ENCODE peak calls at places on chromosomes 11 and 22, in eight cellular contexts. One of them, this sample, is unnamed.

GRCh38 chr11:132911186-132911585 is 621.1 kb downstream of the OPCML start:
- DNase-seq in upper lobe of left lung: no peak
- DNase-seq in IMR-90: peak
- DNase-seq in heart left ventricle: no peak
- DNase-seq in gastrocnemius medialis: no peak
- DNase-seq in HCT116: no peak
- DNase-seq in ovary: no peak
- DNase-seq in adrenal gland: peak
- DNase-seq in this sample: no peak

GRCh38 chr22:42500164-42500835 is 19.3 kb downstream of the RRP7A start:
- DNase-seq in upper lobe of left lung: peak
- DNase-seq in IMR-90: peak
- DNase-seq in heart left ventricle: peak
- DNase-seq in gastrocnemius medialis: peak
- DNase-seq in HCT116: peak
- DNase-seq in ovary: peak
- DNase-seq in adrenal gland: peak
- DNase-seq in this sample: peak

GRCh38 chr22:23036684-23037428 is 33.5 kb upstream of the GNAZ start:
- DNase-seq in upper lobe of left lung: no peak
- DNase-seq in IMR-90: peak
- DNase-seq in heart left ventricle: no peak
- DNase-seq in gastrocnemius medialis: no peak
- DNase-seq in HCT116: no peak
- DNase-seq in ovary: no peak
- DNase-seq in adrenal gland: peak
- DNase-seq in this sample: no peak

GRCh38 chr11:44997566-44997965 is 46.9 kb upstream of the TP53I11 start:
- DNase-seq in upper lobe of left lung: no peak
- DNase-seq in IMR-90: no peak
- DNase-seq in heart left ventricle: no peak
- DNase-seq in gastrocnemius medialis: no peak
- DNase-seq in HCT116: no peak
- DNase-seq in ovary: no peak
- DNase-seq in adrenal gland: no peak
- DNase-seq in this sample: no peak

GRCh38 chr11:39327302-39327701 is 2132.2 kb downstream of the LRRC4C start:
- DNase-seq in upper lobe of left lung: no peak
- DNase-seq in IMR-90: no peak
- DNase-seq in heart left ventricle: no peak
- DNase-seq in gastrocnemius medialis: no peak
- DNase-seq in HCT116: no peak
- DNase-seq in ovary: no peak
- DNase-seq in adrenal gland: no peak
- DNase-seq in this sample: no peak

GRCh38 chr22:30572840-30573593 is 1.4 kb downstream of the GAL3ST1 start:
- DNase-seq in upper lobe of left lung: no peak
- DNase-seq in IMR-90: no peak
- DNase-seq in heart left ventricle: no peak
- DNase-seq in gastrocnemius medialis: no peak
- DNase-seq in HCT116: no peak
- DNase-seq in ovary: no peak
- DNase-seq in adrenal gland: no peak
- DNase-seq in this sample: no peak

GRCh38 chr11:107988397-107989158 is 20.1 kb upstream of the CUL5 start:
- DNase-seq in upper lobe of left lung: peak
- DNase-seq in IMR-90: no peak
- DNase-seq in heart left ventricle: no peak
- DNase-seq in gastrocnemius medialis: no peak
- DNase-seq in HCT116: no peak
- DNase-seq in ovary: no peak
- DNase-seq in adrenal gland: no peak
- DNase-seq in this sample: no peak

GRCh38 chr11:58813693-58814092 is 30.8 kb downstream of the GLYATL2 start:
- DNase-seq in upper lobe of left lung: no peak
- DNase-seq in IMR-90: no peak
- DNase-seq in heart left ventricle: no peak
- DNase-seq in gastrocnemius medialis: no peak
- DNase-seq in HCT116: peak
- DNase-seq in ovary: no peak
- DNase-seq in adrenal gland: no peak
- DNase-seq in this sample: no peak

GRCh38 chr22:28892175-28892731 is 8.9 kb downstream of the ZNRF3 start:
- DNase-seq in upper lobe of left lung: no peak
- DNase-seq in IMR-90: no peak
- DNase-seq in heart left ventricle: no peak
- DNase-seq in gastrocnemius medialis: peak
- DNase-seq in HCT116: no peak
- DNase-seq in ovary: no peak
- DNase-seq in adrenal gland: no peak
- DNase-seq in this sample: peak

GRCh38 chr11:56670984-56671383 is 7.5 kb downstream of the OR5AR1 start:
- DNase-seq in upper lobe of left lung: no peak
- DNase-seq in IMR-90: no peak
- DNase-seq in heart left ventricle: no peak
- DNase-seq in gastrocnemius medialis: no peak
- DNase-seq in HCT116: no peak
- DNase-seq in ovary: no peak
- DNase-seq in adrenal gland: no peak
- DNase-seq in this sample: no peak

GRCh38 chr11:119676461-119677020 is 52.5 kb downstream of the NECTIN1 start:
- DNase-seq in upper lobe of left lung: no peak
- DNase-seq in IMR-90: peak
- DNase-seq in heart left ventricle: no peak
- DNase-seq in gastrocnemius medialis: no peak
- DNase-seq in HCT116: no peak
- DNase-seq in ovary: no peak
- DNase-seq in adrenal gland: no peak
- DNase-seq in this sample: no peak

GRCh38 chr22:39311592-39312400 is 7.6 kb downstream of the RPL3 start:
- DNase-seq in upper lobe of left lung: no peak
- DNase-seq in IMR-90: no peak
- DNase-seq in heart left ventricle: no peak
- DNase-seq in gastrocnemius medialis: peak
- DNase-seq in HCT116: no peak
- DNase-seq in ovary: no peak
- DNase-seq in adrenal gland: no peak
- DNase-seq in this sample: no peak

GRCh38 chr22:26367402-26368245 is 61.4 kb upstream of the ASPHD2 start:
- DNase-seq in upper lobe of left lung: no peak
- DNase-seq in IMR-90: peak
- DNase-seq in heart left ventricle: no peak
- DNase-seq in gastrocnemius medialis: no peak
- DNase-seq in HCT116: peak
- DNase-seq in ovary: no peak
- DNase-seq in adrenal gland: peak
- DNase-seq in this sample: no peak

GRCh38 chr11:79087238-79087956 is 353.4 kb downstream of the TENM4 start:
- DNase-seq in upper lobe of left lung: no peak
- DNase-seq in IMR-90: peak
- DNase-seq in heart left ventricle: no peak
- DNase-seq in gastrocnemius medialis: no peak
- DNase-seq in HCT116: no peak
- DNase-seq in ovary: no peak
- DNase-seq in adrenal gland: no peak
- DNase-seq in this sample: no peak

GRCh38 chr11:370087-370941 is 1.0 kb downstream of the B4GALNT4 start:
- DNase-seq in upper lobe of left lung: no peak
- DNase-seq in IMR-90: no peak
- DNase-seq in heart left ventricle: no peak
- DNase-seq in gastrocnemius medialis: no peak
- DNase-seq in HCT116: no peak
- DNase-seq in ovary: no peak
- DNase-seq in adrenal gland: no peak
- DNase-seq in this sample: no peak

GRCh38 chr11:8225589-8226036 is 38.1 kb downstream of the LMO1 start:
- DNase-seq in upper lobe of left lung: peak
- DNase-seq in IMR-90: peak
- DNase-seq in heart left ventricle: peak
- DNase-seq in gastrocnemius medialis: peak
- DNase-seq in HCT116: peak
- DNase-seq in ovary: peak
- DNase-seq in adrenal gland: peak
- DNase-seq in this sample: peak

GRCh38 chr11:100849009-100849913 is 162.2 kb downstream of the ARHGAP42 start:
- DNase-seq in upper lobe of left lung: no peak
- DNase-seq in IMR-90: peak
- DNase-seq in heart left ventricle: no peak
- DNase-seq in gastrocnemius medialis: no peak
- DNase-seq in HCT116: no peak
- DNase-seq in ovary: no peak
- DNase-seq in adrenal gland: no peak
- DNase-seq in this sample: no peak

GRCh38 chr22:42743501-42743991 is 22.9 kb upstream of the A4GALT start:
- DNase-seq in upper lobe of left lung: peak
- DNase-seq in IMR-90: no peak
- DNase-seq in heart left ventricle: peak
- DNase-seq in gastrocnemius medialis: peak
- DNase-seq in HCT116: no peak
- DNase-seq in ovary: peak
- DNase-seq in adrenal gland: peak
- DNase-seq in this sample: peak

GRCh38 chr11:84671325-84672019 is 955.7 kb downstream of the DLG2 start:
- DNase-seq in upper lobe of left lung: no peak
- DNase-seq in IMR-90: no peak
- DNase-seq in heart left ventricle: no peak
- DNase-seq in gastrocnemius medialis: no peak
- DNase-seq in HCT116: no peak
- DNase-seq in ovary: no peak
- DNase-seq in adrenal gland: no peak
- DNase-seq in this sample: no peak

GRCh38 chr11:73972620-73973449 is 9.8 kb downstream of the UCP2 start:
- DNase-seq in upper lobe of left lung: peak
- DNase-seq in IMR-90: no peak
- DNase-seq in heart left ventricle: no peak
- DNase-seq in gastrocnemius medialis: no peak
- DNase-seq in HCT116: no peak
- DNase-seq in ovary: no peak
- DNase-seq in adrenal gland: no peak
- DNase-seq in this sample: no peak

GRCh38 chr11:113014262-113014661 is 53.0 kb downstream of the NCAM1 start:
- DNase-seq in upper lobe of left lung: no peak
- DNase-seq in IMR-90: no peak
- DNase-seq in heart left ventricle: no peak
- DNase-seq in gastrocnemius medialis: no peak
- DNase-seq in HCT116: no peak
- DNase-seq in ovary: no peak
- DNase-seq in adrenal gland: no peak
- DNase-seq in this sample: no peak

GRCh38 chr22:49394116-49394785 is 433.4 kb downstream of the BRD1 start:
- DNase-seq in upper lobe of left lung: no peak
- DNase-seq in IMR-90: no peak
- DNase-seq in heart left ventricle: no peak
- DNase-seq in gastrocnemius medialis: no peak
- DNase-seq in HCT116: peak
- DNase-seq in ovary: no peak
- DNase-seq in adrenal gland: no peak
- DNase-seq in this sample: no peak

GRCh38 chr22:49392247-49392646 is 435.4 kb downstream of the BRD1 start:
- DNase-seq in upper lobe of left lung: no peak
- DNase-seq in IMR-90: no peak
- DNase-seq in heart left ventricle: no peak
- DNase-seq in gastrocnemius medialis: no peak
- DNase-seq in HCT116: no peak
- DNase-seq in ovary: no peak
- DNase-seq in adrenal gland: no peak
- DNase-seq in this sample: no peak

GRCh38 chr22:49393526-49393925 is 434.1 kb downstream of the BRD1 start:
- DNase-seq in upper lobe of left lung: no peak
- DNase-seq in IMR-90: no peak
- DNase-seq in heart left ventricle: no peak
- DNase-seq in gastrocnemius medialis: no peak
- DNase-seq in HCT116: no peak
- DNase-seq in ovary: no peak
- DNase-seq in adrenal gland: no peak
- DNase-seq in this sample: no peak

GRCh38 chr22:49391436-49391835 is 436.2 kb downstream of the BRD1 start:
- DNase-seq in upper lobe of left lung: no peak
- DNase-seq in IMR-90: no peak
- DNase-seq in heart left ventricle: no peak
- DNase-seq in gastrocnemius medialis: no peak
- DNase-seq in HCT116: no peak
- DNase-seq in ovary: no peak
- DNase-seq in adrenal gland: no peak
- DNase-seq in this sample: no peak

GRCh38 chr22:49392841-49393510 is 434.7 kb downstream of the BRD1 start:
- DNase-seq in upper lobe of left lung: no peak
- DNase-seq in IMR-90: no peak
- DNase-seq in heart left ventricle: no peak
- DNase-seq in gastrocnemius medialis: no peak
- DNase-seq in HCT116: no peak
- DNase-seq in ovary: no peak
- DNase-seq in adrenal gland: no peak
- DNase-seq in this sample: no peak
- TF ChIP-seq POLR2A in upper lobe of left lung: no peak
- TF ChIP-seq POLR2A in IMR-90: no peak
- TF ChIP-seq POLR2A in heart left ventricle: no peak
- TF ChIP-seq POLR2A in gastrocnemius medialis: no peak
- TF ChIP-seq POLR2A in HCT116: no peak
- TF ChIP-seq POLR2A in ovary: no peak
- TF ChIP-seq POLR2A in adrenal gland: no peak
- TF ChIP-seq POLR2A in this sample: no peak

DNA sequence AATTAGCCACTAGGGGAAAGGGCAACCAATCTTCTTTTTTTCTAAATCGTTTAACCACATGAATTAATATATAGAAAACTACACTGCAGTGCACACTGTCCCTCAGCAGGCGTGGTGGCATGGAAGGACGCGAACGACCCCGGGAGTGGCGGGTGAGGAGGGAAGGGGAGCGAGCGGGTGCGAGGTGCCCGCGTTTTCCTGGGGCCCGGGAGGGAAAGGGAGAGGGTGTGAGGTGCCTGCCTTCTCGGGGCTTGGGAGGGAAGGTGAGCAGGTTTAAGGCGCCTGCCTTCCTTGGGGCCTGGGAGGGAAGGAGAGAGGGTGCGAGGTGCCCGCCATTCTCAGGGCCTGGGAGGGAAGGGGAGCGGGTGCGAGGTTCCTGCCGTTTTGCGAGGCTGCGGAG is 765 bp downstream of the GAB4 start:
- DNase-seq in upper lobe of left lung: no peak
- DNase-seq in IMR-90: no peak
- DNase-seq in heart left ventricle: no peak
- DNase-seq in gastrocnemius medialis: no peak
- DNase-seq in HCT116: no peak
- DNase-seq in ovary: no peak
- DNase-seq in adrenal gland: no peak
- DNase-seq in this sample: no peak
- TF ChIP-seq CTCF in upper lobe of left lung: no peak
- TF ChIP-seq CTCF in IMR-90: no peak
- TF ChIP-seq CTCF in heart left ventricle: no peak
- TF ChIP-seq CTCF in gastrocnemius medialis: no peak
- TF ChIP-seq CTCF in HCT116: no peak
- TF ChIP-seq CTCF in ovary: no peak
- TF ChIP-seq CTCF in adrenal gland: peak
- TF ChIP-seq CTCF in this sample: no peak

GRCh38 chr11:95652002-95652472 is 137.5 kb downstream of the FAM76B start:
- DNase-seq in upper lobe of left lung: no peak
- DNase-seq in IMR-90: no peak
- DNase-seq in heart left ventricle: peak
- DNase-seq in gastrocnemius medialis: peak
- DNase-seq in HCT116: no peak
- DNase-seq in ovary: no peak
- DNase-seq in adrenal gland: no peak
- DNase-seq in this sample: no peak
- H3K4me3 ChIP-seq in upper lobe of left lung: no peak
- H3K4me3 ChIP-seq in IMR-90: no peak
- H3K4me3 ChIP-seq in heart left ventricle: no peak
- H3K4me3 ChIP-seq in gastrocnemius medialis: no peak
- H3K4me3 ChIP-seq in HCT116: no peak
- H3K4me3 ChIP-seq in ovary: no peak
- H3K4me3 ChIP-seq in adrenal gland: no peak
- H3K4me3 ChIP-seq in this sample: no peak

GRCh38 chr11:2885676-2886081 is at the start of gene CDKN1C:
- DNase-seq in upper lobe of left lung: peak
- DNase-seq in IMR-90: peak
- DNase-seq in heart left ventricle: peak
- DNase-seq in gastrocnemius medialis: peak
- DNase-seq in HCT116: peak
- DNase-seq in ovary: peak
- DNase-seq in adrenal gland: peak
- DNase-seq in this sample: peak
- TF ChIP-seq POLR2A in upper lobe of left lung: peak
- TF ChIP-seq POLR2A in IMR-90: peak
- TF ChIP-seq POLR2A in heart left ventricle: peak
- TF ChIP-seq POLR2A in gastrocnemius medialis: peak
- TF ChIP-seq POLR2A in HCT116: peak
- TF ChIP-seq POLR2A in ovary: peak
- TF ChIP-seq POLR2A in adrenal gland: peak
- TF ChIP-seq POLR2A in this sample: no peak